ENCODE peak calls at places on chromosome 9, in six cellular contexts. O, X, P, S, R and B are unnamed samples.

GRCh38 chr9:87510251-87510683 is 12.6 kb downstream of the DAPK1 start:
- DNase-seq in O (no peak), X (no peak), P (no peak), S (no peak), R (no peak), B (no peak)

GRCh38 chr9:121645853-121646807 is 5.3 kb upstream of the DAB2IP start:
- DNase-seq in O (no peak), X (no peak), P (no peak), S (no peak), R (no peak), B (no peak)

GRCh38 chr9:88007291-88007650 is 32.9 kb upstream of the CDK20 start:
- DNase-seq in O (no peak), X (no peak), P (no peak), S (no peak), R (no peak), B (no peak)

GRCh38 chr9:93119703-93119952 is 14.4 kb downstream of the NINJ1 start:
- DNase-seq in O (no peak), X (no peak), P (no peak), S (no peak), R (no peak), B (no peak)

GRCh38 chr9:126883636-126884035 is 23.2 kb downstream of the ZBTB34 start:
- DNase-seq in O (no peak), X (no peak), P (no peak), S (no peak), R (no peak), B (no peak)

GRCh38 chr9:21817176-21817575 is 14.7 kb downstream of the MTAP start:
- DNase-seq in O (peak), X (no peak), P (no peak), S (no peak), R (peak), B (peak)

GRCh38 chr9:73515216-73515615 is 363.6 kb downstream of the ANXA1 start:
- DNase-seq in O (no peak), X (no peak), P (peak), S (no peak), R (no peak), B (no peak)

GRCh38 chr9:130189840-130190239 is 17.6 kb downstream of the NCS1 start:
- DNase-seq in O (peak), X (no peak), P (peak), S (no peak), R (no peak), B (peak)

GRCh38 chr9:114583371-114583770 is 4.2 kb upstream of the ATP6V1G1 start:
- DNase-seq in O (no peak), X (no peak), P (no peak), S (no peak), R (no peak), B (no peak)

GRCh38 chr9:129750010-129750409 is 2.8 kb downstream of the PTGES start:
- DNase-seq in O (no peak), X (no peak), P (no peak), S (no peak), R (no peak), B (peak)

GRCh38 chr9:70578720-70579119 is 164.3 kb upstream of the KLF9 start:
- DNase-seq in O (no peak), X (no peak), P (no peak), S (no peak), R (no peak), B (no peak)

GRCh38 chr9:89661956-89662717 is 57.3 kb downstream of the GADD45G start:
- DNase-seq in O (peak), X (peak), P (peak), S (peak), R (peak), B (peak)

GRCh38 chr9:92728831-92729734 is 35.5 kb downstream of the BICD2 start:
- DNase-seq in O (no peak), X (no peak), P (no peak), S (peak), R (no peak), B (peak)

GRCh38 chr9:125634040-125634717 is 72.8 kb downstream of the MAPKAP1 start:
- DNase-seq in O (no peak), X (no peak), P (no peak), S (no peak), R (no peak), B (peak)

GRCh38 chr9:20479419-20480155 is 142.7 kb downstream of the MLLT3 start:
- DNase-seq in O (no peak), X (no peak), P (no peak), S (no peak), R (no peak), B (peak)

GRCh38 chr9:93276973-93277372 is 93.0 kb downstream of the WNK2 start:
- DNase-seq in O (no peak), X (no peak), P (no peak), S (peak), R (no peak), B (no peak)

GRCh38 chr9:35703906-35704672 is 14.4 kb upstream of the TPM2 start:
- DNase-seq in O (no peak), X (peak), P (no peak), S (no peak), R (no peak), B (no peak)

GRCh38 chr9:122464633-122465567 is 12.8 kb downstream of the OR1J1 start:
- DNase-seq in O (peak), X (peak), P (peak), S (peak), R (peak), B (peak)

GRCh38 chr9:36136277-36136893 is at the start of gene GLIPR2:
- DNase-seq in O (no peak), X (peak), P (peak), S (peak), R (peak), B (peak)

GRCh38 chr9:121472361-121472910 is 27.2 kb downstream of the GGTA1 start:
- DNase-seq in O (no peak), X (no peak), P (peak), S (no peak), R (no peak), B (no peak)

DNA sequence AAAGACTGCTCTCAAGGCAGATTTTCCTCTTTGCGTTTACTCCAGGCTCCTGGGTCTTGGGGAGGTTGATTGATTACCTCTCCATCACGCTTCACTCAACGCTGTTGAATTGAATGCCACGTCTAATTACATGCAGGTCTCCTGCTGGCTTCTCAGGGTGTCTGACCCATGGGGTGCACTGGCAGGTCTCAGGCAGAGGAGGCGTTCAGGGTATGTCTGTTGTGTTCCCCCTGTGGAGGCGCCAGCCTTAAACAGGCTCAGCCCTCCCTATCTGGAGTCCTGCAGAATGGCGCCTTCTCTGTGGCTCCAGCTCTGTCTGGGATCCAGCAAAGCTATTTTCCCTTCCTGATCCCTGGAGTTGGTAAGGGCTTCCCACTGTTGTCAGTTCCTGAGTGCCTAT is 149.9 kb downstream of the NTRK2 start:
- DNase-seq in O (no peak), X (no peak), P (no peak), S (no peak), R (no peak), B (no peak)
- TF ChIP-seq CTCF in O (no peak), X (no peak), P (no peak), S (no peak), R (no peak), B (no peak)

DNA sequence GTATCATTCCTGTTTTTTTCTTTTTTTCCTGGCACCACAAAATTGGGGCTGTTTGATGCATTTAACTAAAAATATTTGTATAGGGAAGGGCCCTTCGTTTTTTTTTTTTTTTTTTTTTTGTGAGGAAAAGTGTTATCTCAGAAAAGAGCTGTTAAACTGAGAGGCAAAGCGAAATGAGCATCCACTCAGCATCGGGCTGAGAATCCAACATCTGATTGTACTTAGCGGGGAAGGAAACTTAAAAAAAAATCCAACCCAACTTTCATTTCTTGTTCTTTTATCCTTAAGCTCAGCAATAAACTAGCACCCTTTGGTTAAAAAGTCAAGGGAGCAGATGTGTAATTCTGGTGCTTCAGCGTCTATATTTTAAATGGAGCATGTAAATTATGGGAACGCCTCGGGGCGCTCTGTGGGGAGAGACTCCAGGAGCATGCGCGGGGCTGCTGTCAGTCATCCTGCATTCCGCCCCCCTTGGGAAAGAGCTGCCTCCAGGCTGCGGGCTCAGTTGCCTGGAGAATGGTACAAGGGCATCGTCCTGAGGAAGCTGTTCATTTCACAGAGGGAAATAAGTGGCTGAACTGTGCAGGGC is 33.3 kb downstream of the DMRT2 start:
- DNase-seq in O (no peak), X (no peak), P (no peak), S (peak), R (peak), B (no peak)
- H3K4me3 ChIP-seq in O (no peak), X (no peak), P (no peak), S (no peak), R (no peak), B (no peak)

DNA sequence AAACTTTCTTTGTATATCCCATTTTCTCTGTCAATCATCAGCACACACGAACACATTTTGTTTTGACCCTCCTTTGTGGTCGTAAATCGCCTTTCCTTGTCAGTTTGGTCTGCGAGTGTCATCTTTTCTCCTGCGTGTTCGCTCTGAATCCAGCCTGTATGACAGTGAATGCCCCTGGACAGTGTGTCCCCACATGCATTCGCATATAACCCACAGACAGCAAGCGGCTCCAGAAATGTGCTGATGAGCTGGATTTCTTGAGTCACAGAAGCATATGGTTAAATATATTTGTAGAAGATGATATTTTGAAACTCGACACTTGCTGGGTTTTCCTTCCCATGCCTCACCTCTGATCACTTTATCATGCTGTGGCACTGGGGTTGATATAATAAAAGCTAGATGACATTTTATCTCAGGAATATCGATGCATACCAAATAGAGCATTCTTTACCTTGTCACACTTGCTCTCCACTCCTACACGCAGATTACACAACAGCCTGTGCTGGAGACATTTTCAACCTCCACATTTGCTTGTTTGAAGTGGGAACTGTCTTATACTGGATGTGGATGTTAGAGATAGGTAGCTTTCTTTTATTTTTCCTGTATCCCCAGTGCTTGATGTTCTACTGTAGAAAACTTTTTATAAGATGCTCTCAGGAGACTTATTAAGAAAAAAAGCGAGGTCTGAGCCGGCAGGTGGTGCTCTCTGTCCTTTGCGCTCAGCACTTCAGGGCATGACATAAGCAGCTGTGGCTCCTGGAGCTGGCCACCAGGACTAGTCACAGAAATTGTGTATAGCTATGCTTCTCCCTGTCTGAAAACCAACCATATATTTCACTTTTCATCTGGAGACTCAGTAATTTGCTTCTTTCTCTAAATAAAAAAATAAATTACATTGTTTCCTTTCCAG is 215.1 kb downstream of the SH3GL2 start:
- DNase-seq in O (no peak), X (no peak), P (peak), S (peak), R (no peak), B (peak)
- TF ChIP-seq CTCF in O (peak), X (no peak), P (peak), S (no peak), R (peak), B (no peak)

GRCh38 chr9:136362450-136362784 is 1.1 kb downstream of the DNLZ start:
- DNase-seq in O (no peak), X (no peak), P (no peak), S (no peak), R (no peak), B (no peak)
- H3K4me3 ChIP-seq in O (peak), X (no peak), P (no peak), S (no peak), R (no peak), B (peak)

GRCh38 chr9:34612788-34613390 is 992 bp upstream of the RPP25L start:
- DNase-seq in O (peak), X (peak), P (no peak), S (peak), R (peak), B (peak)

GRCh38 chr9:34615132-34615531 is 3.2 kb upstream of the RPP25L start:
- DNase-seq in O (no peak), X (no peak), P (no peak), S (no peak), R (no peak), B (no peak)

GRCh38 chr9:34611811-34612787 is at the start of gene RPP25L:
- DNase-seq in O (peak), X (peak), P (peak), S (peak), R (peak), B (peak)

GRCh38 chr9:34610434-34611206 is 1.3 kb downstream of the RPP25L start:
- DNase-seq in O (no peak), X (no peak), P (no peak), S (no peak), R (no peak), B (no peak)

GRCh38 chr9:34611251-34611810 is 566 bp downstream of the RPP25L start:
- DNase-seq in O (no peak), X (peak), P (no peak), S (no peak), R (no peak), B (no peak)
- TF ChIP-seq CTCF in O (no peak), X (no peak), P (peak), S (no peak), R (no peak), B (no peak)

GRCh38 chr9:109013678-109014145 is 413 bp upstream of the CTNNAL1 start:
- DNase-seq in O (peak), X (no peak), P (no peak), S (no peak), R (peak), B (no peak)

GRCh38 chr9:109012876-109013677 is at the start of gene CTNNAL1:
- DNase-seq in O (no peak), X (peak), P (no peak), S (peak), R (peak), B (peak)

GRCh38 chr9:109016132-109016531 is 2.8 kb upstream of the CTNNAL1 start:
- DNase-seq in O (no peak), X (no peak), P (no peak), S (no peak), R (no peak), B (no peak)

GRCh38 chr9:109015026-109015280 is 1.7 kb upstream of the CTNNAL1 start:
- DNase-seq in O (no peak), X (no peak), P (no peak), S (no peak), R (no peak), B (no peak)

GRCh38 chr9:109014267-109015025 is 1.1 kb upstream of the CTNNAL1 start:
- DNase-seq in O (no peak), X (peak), P (no peak), S (peak), R (peak), B (peak)
- H3K4me3 ChIP-seq in O (no peak), X (no peak), P (no peak), S (no peak), R (no peak), B (peak)

GRCh38 chr9:8183618-8184017 is 384.0 kb upstream of the DMAC1 start:
- DNase-seq in O (no peak), X (no peak), P (no peak), S (no peak), R (no peak), B (no peak)
- TF ChIP-seq CTCF in O (no peak), X (no peak), P (no peak), S (no peak), R (no peak), B (no peak)